ENCODE peak calls at places on chromosomes 5 and 9, in six cellular contexts. G is kidney epithelial cell, L is GM12864, R is right lobe of liver, M is progenitor cell of endocrine pancreas, D is HCT116. V is an unnamed sample.

GRCh38 chr5:72353046-72353445 is 32.9 kb downstream of the PTCD2 start:
- DNase-seq in R (no peak), L (no peak), G (no peak), D (no peak), M (no peak), V (no peak)

GRCh38 chr9:14423816-14424261 is 109.9 kb upstream of the NFIB start:
- DNase-seq in M (no peak), R (no peak), D (no peak), L (no peak), G (no peak), V (no peak)

GRCh38 chr9:94843089-94843488 is 116.6 kb downstream of the AOPEP start:
- DNase-seq in G (no peak), R (no peak), D (no peak), M (no peak), L (no peak), V (no peak)

GRCh38 chr5:123937230-123937629 is 425.3 kb downstream of the CSNK1G3 start:
- DNase-seq in D (peak), G (no peak), L (peak), R (no peak), M (no peak), V (no peak)

GRCh38 chr5:59873113-59873512 is 20.4 kb downstream of the PDE4D start:
- DNase-seq in G (peak), D (no peak), L (no peak), M (no peak), R (no peak), V (no peak)

GRCh38 chr9:124256517-124257069 is 1.2 kb upstream of the NEK6 start:
- DNase-seq in L (no peak), M (no peak), D (no peak), R (no peak), G (peak), V (no peak)

GRCh38 chr9:116741106-116741740 is 54.1 kb downstream of the TRIM32 start:
- DNase-seq in D (no peak), G (no peak), M (no peak), R (no peak), L (no peak), V (no peak)

GRCh38 chr5:74866653-74867162 is 521 bp upstream of the FAM169A start:
- DNase-seq in G (no peak), M (peak), R (no peak), L (no peak), D (no peak), V (peak)

GRCh38 chr9:94885854-94886447 is 159.5 kb downstream of the AOPEP start:
- DNase-seq in L (no peak), G (no peak), M (no peak), D (no peak), R (no peak), V (no peak)

GRCh38 chr5:5891350-5891749 is 468.9 kb downstream of the ICE1 start:
- DNase-seq in R (no peak), D (no peak), M (no peak), G (no peak), L (no peak), V (no peak)

GRCh38 chr9:73981405-73981804 is 515.7 kb upstream of the RORB start:
- DNase-seq in M (no peak), L (no peak), R (no peak), G (no peak), D (no peak), V (no peak)

GRCh38 chr5:51961154-51961562 is 577.9 kb downstream of the ISL1 start:
- DNase-seq in L (no peak), M (no peak), R (no peak), G (no peak), D (no peak), V (no peak)

GRCh38 chr5:163005949-163006348 is 431.4 kb upstream of the CCNG1 start:
- DNase-seq in R (no peak), M (no peak), G (no peak), L (no peak), D (no peak), V (no peak)

GRCh38 chr9:98057095-98057799 is 715 bp downstream of the NANS start:
- DNase-seq in D (no peak), L (no peak), G (no peak), R (no peak), M (no peak), V (no peak)

GRCh38 chr9:82202808-82203207 is 214.2 kb downstream of the SPATA31D1 start:
- DNase-seq in L (no peak), R (no peak), M (no peak), G (peak), D (no peak), V (no peak)

GRCh38 chr9:38355115-38355514 is 37.4 kb upstream of the ALDH1B1 start:
- DNase-seq in D (no peak), G (no peak), R (no peak), L (no peak), M (no peak), V (no peak)

GRCh38 chr5:158877124-158877581 is 222.6 kb downstream of the EBF1 start:
- DNase-seq in R (no peak), G (no peak), D (no peak), M (no peak), L (no peak), V (no peak)

GRCh38 chr9:89425024-89425805 is 72.7 kb downstream of the SEMA4D start:
- DNase-seq in D (no peak), L (no peak), R (no peak), M (no peak), G (no peak), V (no peak)

GRCh38 chr9:120441446-120442279 is 138.3 kb downstream of the CDK5RAP2 start:
- DNase-seq in R (no peak), D (no peak), L (no peak), M (no peak), G (peak), V (no peak)

GRCh38 chr9:136532799-136533774 is 12.8 kb downstream of the NOTCH1 start:
- DNase-seq in M (no peak), D (no peak), R (no peak), G (no peak), L (no peak), V (peak)

GRCh38 chr9:127545196-127546124 is 66.6 kb upstream of the STXBP1 start:
- DNase-seq in G (peak), R (peak), D (no peak), L (no peak), M (peak), V (peak)

GRCh38 chr5:151889614-151890013 is 35.0 kb downstream of the GLRA1 start:
- DNase-seq in D (no peak), G (no peak), L (no peak), R (no peak), M (no peak), V (no peak)

GRCh38 chr9:16524823-16525222 is 345.6 kb downstream of the BNC2 start:
- DNase-seq in G (no peak), R (no peak), L (no peak), D (no peak), M (no peak), V (no peak)

GRCh38 chr5:124980174-124980941 is 233.9 kb upstream of the ZNF608 start:
- DNase-seq in D (no peak), R (no peak), L (peak), M (no peak), G (no peak), V (peak)

GRCh38 chr5:175897285-175897684 is 25.9 kb downstream of the CPLX2 start:
- DNase-seq in G (no peak), R (no peak), D (no peak), M (no peak), L (no peak), V (no peak)

GRCh38 chr9:2473691-2474090 is 147.9 kb upstream of the VLDLR start:
- DNase-seq in L (no peak), D (no peak), R (no peak), M (no peak), G (no peak), V (no peak)

GRCh38 chr5:180201051-180201987 is 7.7 kb downstream of the RASGEF1C start:
- DNase-seq in R (no peak), M (no peak), L (no peak), D (peak), G (no peak), V (no peak)

GRCh38 chr9:81522721-81523551 is 166.4 kb downstream of the TLE1 start:
- DNase-seq in R (no peak), D (peak), G (no peak), M (no peak), L (peak), V (no peak)

GRCh38 chr9:112308576-112308975 is 24.8 kb downstream of the PTBP3 start:
- DNase-seq in M (no peak), R (no peak), L (no peak), D (no peak), G (no peak), V (no peak)

GRCh38 chr5:180486636-180487149 is 7.5 kb upstream of the CNOT6 start:
- DNase-seq in M (no peak), D (no peak), L (no peak), R (no peak), G (no peak), V (no peak)

GRCh38 chr9:134633362-134634142 is 8.1 kb upstream of the COL5A1 start:
- DNase-seq in M (no peak), G (no peak), D (no peak), L (no peak), R (peak), V (no peak)

GRCh38 chr9:93896093-93896492 is 59.1 kb downstream of the BARX1 start:
- DNase-seq in D (no peak), G (no peak), M (peak), L (no peak), R (peak), V (no peak)

GRCh38 chr5:21142791-21143190 is 1154.8 kb upstream of the CDH18 start:
- DNase-seq in G (no peak), D (no peak), L (no peak), R (no peak), M (no peak), V (no peak)

GRCh38 chr5:175281714-175282113 is 162.3 kb downstream of the DRD1 start:
- DNase-seq in M (no peak), D (no peak), G (no peak), R (no peak), L (no peak), V (no peak)

GRCh38 chr5:136619556-136619955 is 254.2 kb upstream of the TRPC7 start:
- DNase-seq in D (no peak), M (no peak), R (no peak), L (no peak), G (no peak), V (no peak)

GRCh38 chr5:28500511-28500910 is 1462.1 kb upstream of the CDH9 start:
- DNase-seq in D (no peak), M (no peak), L (no peak), R (no peak), G (no peak), V (no peak)

GRCh38 chr5:138541511-138541910 is 1.5 kb downstream of the ETF1 start:
- DNase-seq in L (no peak), G (no peak), R (no peak), D (no peak), M (no peak), V (no peak)

GRCh38 chr5:3349704-3350565 is 245.7 kb upstream of the IRX1 start:
- DNase-seq in L (no peak), R (no peak), M (no peak), G (no peak), D (no peak), V (no peak)

DNA sequence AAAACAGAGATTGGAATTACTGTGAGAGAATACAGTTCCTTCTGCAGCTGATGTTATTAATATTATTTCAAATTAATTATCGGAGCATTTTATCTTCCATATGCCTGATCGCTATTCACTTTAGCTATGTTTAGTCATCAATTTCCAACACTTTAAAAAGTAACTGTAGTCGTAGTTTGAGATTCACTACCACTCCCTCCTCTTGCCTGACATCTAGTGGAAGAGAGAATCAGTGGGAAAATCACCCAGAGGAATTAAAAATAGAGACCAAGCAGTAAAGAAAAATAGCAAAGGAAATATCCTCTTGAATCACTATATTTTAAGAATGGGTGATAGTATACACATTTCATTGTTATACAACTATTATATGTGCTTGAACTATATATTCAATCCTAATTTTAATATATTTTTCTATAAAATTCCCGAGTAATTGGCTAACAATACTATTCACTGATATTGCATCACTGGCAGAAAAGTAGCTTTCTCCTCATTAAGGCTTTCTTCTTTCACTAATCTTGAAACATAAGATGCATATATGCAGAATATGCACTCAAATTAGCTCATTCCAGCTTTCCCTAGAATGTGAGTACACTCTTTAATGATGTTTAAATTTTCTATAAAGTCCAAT is 708.7 kb downstream of the CDH9 start:
- DNase-seq in R (no peak), D (no peak), G (no peak), L (no peak), M (no peak), V (no peak)
- TF ChIP-seq CTCF in R (peak), D (no peak), G (peak), L (no peak), M (peak), V (no peak)

GRCh38 chr9:85743290-85744128 is 1.8 kb upstream of the AGTPBP1 start:
- DNase-seq in R (no peak), M (no peak), G (peak), L (no peak), D (peak), V (no peak)
- TF ChIP-seq CTCF in R (no peak), M (no peak), G (no peak), L (no peak), D (no peak), V (no peak)

GRCh38 chr5:64147849-64148441 is 17.7 kb upstream of the RNF180 start:
- DNase-seq in M (peak), D (peak), R (peak), G (no peak), L (no peak), V (peak)

GRCh38 chr5:64147379-64147778 is 18.3 kb upstream of the RNF180 start:
- DNase-seq in L (no peak), R (no peak), D (no peak), M (no peak), G (no peak), V (no peak)

GRCh38 chr5:64149857-64150521 is 15.7 kb upstream of the RNF180 start:
- DNase-seq in M (no peak), R (no peak), G (no peak), L (no peak), D (no peak), V (no peak)

GRCh38 chr5:64144429-64145215 is 21.0 kb upstream of the RNF180 start:
- DNase-seq in G (no peak), L (no peak), D (no peak), R (no peak), M (no peak), V (no peak)

GRCh38 chr5:64149268-64149667 is 16.4 kb upstream of the RNF180 start:
- DNase-seq in L (no peak), R (no peak), M (no peak), G (no peak), D (no peak), V (no peak)
- TF ChIP-seq CTCF in L (no peak), R (no peak), M (no peak), G (no peak), D (no peak), V (no peak)

GRCh38 chr5:66074891-66075290 is 69.2 kb upstream of the SREK1 start:
- DNase-seq in D (no peak), R (no peak), M (no peak), G (no peak), L (no peak), V (no peak)

GRCh38 chr5:66080664-66081063 is 63.4 kb upstream of the SREK1 start:
- DNase-seq in G (no peak), L (no peak), M (no peak), R (no peak), D (no peak), V (no peak)
- TF ChIP-seq CTCF in G (no peak), L (no peak), M (no peak), R (no peak), D (no peak), V (no peak)

GRCh38 chr9:100601216-100601615 is 23.3 kb downstream of the CAVIN4 start:
- DNase-seq in D (peak), G (no peak), R (no peak), M (peak), L (peak), V (peak)
- TF ChIP-seq CTCF in D (peak), G (peak), R (peak), M (peak), L (peak), V (peak)

GRCh38 chr5:36214434-36214833 is 27.3 kb downstream of the NADK2 start:
- DNase-seq in L (no peak), M (no peak), G (no peak), D (no peak), R (no peak), V (no peak)
- TF ChIP-seq CTCF in L (no peak), M (peak), G (no peak), D (no peak), R (no peak), V (no peak)

DNA sequence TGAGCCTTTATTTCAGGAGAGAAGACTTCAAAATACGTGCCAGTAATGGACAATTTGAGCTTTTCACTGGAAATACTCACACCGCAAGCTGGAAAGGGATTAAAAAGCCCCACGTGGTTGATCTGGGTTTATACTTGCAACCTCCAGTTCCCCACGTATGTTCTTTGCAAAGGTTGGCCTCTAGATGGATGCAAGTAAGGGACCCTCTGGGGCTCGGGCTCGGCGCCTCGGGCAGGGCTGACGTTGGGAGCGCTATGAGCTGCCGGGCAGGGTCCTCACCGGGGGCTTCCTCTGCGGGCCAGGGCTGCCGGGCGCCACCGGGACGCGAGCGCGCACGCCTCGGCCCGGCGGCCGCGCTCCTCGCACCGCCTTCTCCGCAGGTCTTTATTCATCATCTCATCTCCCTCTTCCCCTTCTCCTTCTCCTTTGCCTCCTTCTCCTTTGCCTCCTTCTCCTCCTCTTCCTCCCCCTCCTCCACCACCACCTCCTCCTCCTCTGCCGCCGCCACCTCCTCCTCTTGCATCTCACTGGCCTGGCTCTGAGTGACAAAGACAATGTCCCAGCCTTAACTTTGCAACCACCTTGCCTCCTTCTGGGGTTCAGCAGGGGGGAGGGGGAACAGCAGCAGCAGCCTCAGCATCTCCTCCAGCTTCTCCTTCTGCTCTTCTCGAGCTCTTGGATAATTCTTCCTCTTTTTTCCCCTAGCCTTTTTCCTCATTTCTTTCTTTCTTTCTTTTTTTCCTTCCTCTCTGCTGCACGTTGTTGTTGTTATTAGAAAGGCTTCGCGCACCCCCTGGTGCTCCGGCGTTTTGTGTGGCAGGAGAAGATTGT is 636 bp upstream of the ZNF462 start:
- DNase-seq in D (no peak), R (peak), G (no peak), M (peak), L (no peak), V (peak)
- TF ChIP-seq CTCF in D (peak), R (no peak), G (peak), M (no peak), L (peak), V (no peak)

GRCh38 chr5:173334808-173335207 is 6.6 kb upstream of the STC2 start:
- DNase-seq in D (no peak), L (no peak), R (no peak), M (no peak), G (no peak), V (no peak)
- TF ChIP-seq CTCF in D (no peak), L (no peak), R (no peak), M (no peak), G (no peak), V (no peak)